ENCODE peak calls at places on chromosome 4, in nine cellular contexts. O, E, X, S, C, J, R, U and Q are unnamed samples.

GRCh38 chr4:15805583-15806517 is 27.7 kb downstream of the CD38 start:
- DNase-seq in O (peak; percentile 21), E (peak; percentile 18), X (peak; percentile 64), S (no peak), C (peak; percentile 69), J (no peak), R (no peak), U (peak; percentile 57), Q (peak; percentile 80)

GRCh38 chr4:85860066-85860465 is 385.1 kb downstream of the ARHGAP24 start:
- DNase-seq in O (no peak), E (no peak), X (peak; percentile 38), S (no peak), C (no peak), J (no peak), R (no peak), U (peak; percentile 39), Q (peak; percentile 77)

GRCh38 chr4:150080335-150080734 is 2.1 kb downstream of the DCLK2 start:
- DNase-seq in O (no peak), E (no peak), X (peak; percentile 24), S (no peak), C (no peak), J (no peak), R (no peak), U (peak; percentile 64), Q (peak; percentile 20)

GRCh38 chr4:28082686-28083390 is 1222.2 kb downstream of the STIM2 start:
- DNase-seq in O (no peak), E (no peak), X (peak; percentile 19), S (no peak), C (no peak), J (no peak), R (no peak), U (peak; percentile 11), Q (no peak)

GRCh38 chr4:42627887-42628646 is 28.8 kb downstream of the ATP8A1 start:
- DNase-seq in O (no peak), E (peak; percentile 57), X (no peak), S (peak; percentile 30), C (no peak), J (peak; percentile 42), R (peak; percentile 54), U (no peak), Q (no peak)

GRCh38 chr4:106315476-106315967 is 487 bp downstream of the TBCK start:
- DNase-seq in O (no peak), E (peak; percentile 30), X (peak; percentile 24), S (peak; percentile 47), C (no peak), J (no peak), R (peak; percentile 16), U (peak; percentile 52), Q (peak; percentile 22)

GRCh38 chr4:59818656-59819055 is 1381.5 kb upstream of the ADGRL3 start:
- DNase-seq in O (no peak), E (no peak), X (peak; percentile 48), S (no peak), C (no peak), J (no peak), R (peak; percentile 20), U (no peak), Q (no peak)

GRCh38 chr4:26267087-26267486 is 53.7 kb upstream of the RBPJ start:
- DNase-seq in O (no peak), E (no peak), X (no peak), S (no peak), C (no peak), J (no peak), R (no peak), U (no peak), Q (no peak)

GRCh38 chr4:82698412-82698811 is 100.2 kb downstream of the SCD5 start:
- DNase-seq in O (no peak), E (no peak), X (no peak), S (no peak), C (no peak), J (no peak), R (no peak), U (no peak), Q (no peak)

GRCh38 chr4:128782076-128782715 is 27.3 kb upstream of the JADE1 start:
- DNase-seq in O (no peak), E (peak; percentile 40), X (no peak), S (peak; percentile 46), C (no peak), J (peak; percentile 15), R (no peak), U (peak; percentile 5), Q (peak; percentile 10)

GRCh38 chr4:109359040-109359646 is 56.7 kb upstream of the COL25A1 start:
- DNase-seq in O (no peak), E (no peak), X (peak; percentile 12), S (no peak), C (no peak), J (no peak), R (no peak), U (no peak), Q (no peak)

GRCh38 chr4:71275570-71275969 is 63.2 kb upstream of the SLC4A4 start:
- DNase-seq in O (no peak), E (no peak), X (no peak), S (no peak), C (no peak), J (no peak), R (no peak), U (no peak), Q (no peak)

GRCh38 chr4:125200556-125200955 is 114.2 kb upstream of the FAT4 start:
- DNase-seq in O (no peak), E (no peak), X (no peak), S (no peak), C (no peak), J (no peak), R (no peak), U (no peak), Q (no peak)

GRCh38 chr4:20196476-20196875 is 55.2 kb upstream of the SLIT2 start:
- DNase-seq in O (no peak), E (no peak), X (no peak), S (no peak), C (no peak), J (no peak), R (no peak), U (peak; percentile 32), Q (peak; percentile 21)

GRCh38 chr4:139905489-139905888 is 239.9 kb downstream of the MGST2 start:
- DNase-seq in O (no peak), E (no peak), X (no peak), S (no peak), C (no peak), J (no peak), R (no peak), U (no peak), Q (no peak)

GRCh38 chr4:55321707-55322264 is 24.3 kb upstream of the SRD5A3 start:
- DNase-seq in O (no peak), E (no peak), X (peak; percentile 84), S (no peak), C (peak; percentile 91), J (no peak), R (peak; percentile 10), U (peak; percentile 76), Q (peak; percentile 91)

GRCh38 chr4:68175562-68176155 is 46.0 kb upstream of the TMPRSS11F start:
- DNase-seq in O (peak; percentile 20), E (peak; percentile 13), X (peak; percentile 70), S (no peak), C (peak; percentile 70), J (no peak), R (peak; percentile 44), U (peak; percentile 43), Q (peak; percentile 71)

GRCh38 chr4:7540654-7541413 is 106.1 kb upstream of the PSAPL1 start:
- DNase-seq in O (no peak), E (no peak), X (no peak), S (no peak), C (no peak), J (no peak), R (no peak), U (no peak), Q (no peak)

GRCh38 chr4:140659935-140660710 is 91.4 kb upstream of the UCP1 start:
- DNase-seq in O (no peak), E (no peak), X (no peak), S (no peak), C (no peak), J (no peak), R (no peak), U (no peak), Q (no peak)

GRCh38 chr4:125070869-125071268 is 243.9 kb upstream of the FAT4 start:
- DNase-seq in O (no peak), E (no peak), X (no peak), S (no peak), C (peak; percentile 70), J (no peak), R (no peak), U (no peak), Q (peak; percentile 21)

GRCh38 chr4:98510757-98511517 is 147.5 kb downstream of the TSPAN5 start:
- DNase-seq in O (peak; percentile 80), E (no peak), X (peak; percentile 93), S (no peak), C (no peak), J (no peak), R (no peak), U (peak; percentile 83), Q (peak; percentile 82)

GRCh38 chr4:171553961-171554360 is 259.2 kb upstream of the GALNTL6 start:
- DNase-seq in O (no peak), E (no peak), X (no peak), S (no peak), C (no peak), J (no peak), R (no peak), U (no peak), Q (no peak)

GRCh38 chr4:146299605-146300004 is 85.3 kb downstream of the REELD1 start:
- DNase-seq in O (no peak), E (no peak), X (no peak), S (no peak), C (no peak), J (no peak), R (no peak), U (no peak), Q (no peak)

GRCh38 chr4:150286656-150287055 is 208.4 kb downstream of the DCLK2 start:
- DNase-seq in O (no peak), E (no peak), X (no peak), S (no peak), C (no peak), J (no peak), R (no peak), U (no peak), Q (no peak)

GRCh38 chr4:180913750-180914149 is 1329.5 kb upstream of the TENM3 start:
- DNase-seq in O (no peak), E (no peak), X (peak; percentile 62), S (no peak), C (no peak), J (no peak), R (no peak), U (peak; percentile 36), Q (no peak)

GRCh38 chr4:8238061-8238511 is 31.5 kb upstream of the HTRA3 start:
- DNase-seq in O (no peak), E (no peak), X (no peak), S (no peak), C (no peak), J (no peak), R (no peak), U (no peak), Q (no peak)

GRCh38 chr4:152571296-152571695 is 35.4 kb upstream of the FBXW7 start:
- DNase-seq in O (no peak), E (no peak), X (no peak), S (no peak), C (no peak), J (no peak), R (no peak), U (no peak), Q (no peak)

GRCh38 chr4:158768577-158769174 is at the start of gene FNIP2:
- DNase-seq in O (no peak), E (peak; percentile 50), X (peak; percentile 73), S (peak; percentile 61), C (peak; percentile 91), J (peak; percentile 34), R (peak; percentile 68), U (peak; percentile 73), Q (peak; percentile 80)

GRCh38 chr4:1554876-1555265 is 129.2 kb downstream of the FAM53A start:
- DNase-seq in O (no peak), E (no peak), X (no peak), S (no peak), C (no peak), J (no peak), R (no peak), U (no peak), Q (no peak)

GRCh38 chr4:108954880-108955279 is 192.0 kb upstream of the ETNPPL start:
- DNase-seq in O (no peak), E (no peak), X (no peak), S (no peak), C (no peak), J (no peak), R (no peak), U (no peak), Q (no peak)

GRCh38 chr4:14028862-14029261 is 401.3 kb upstream of the BOD1L1 start:
- DNase-seq in O (no peak), E (no peak), X (peak; percentile 15), S (no peak), C (peak; percentile 50), J (no peak), R (no peak), U (no peak), Q (no peak)